ENCODE peak calls at places on chromosomes 7 and 10, in six cellular contexts. P, Z, I, T, M and Q are unnamed samples.

GRCh38 chr7:46369933-46370654 is 449.0 kb upstream of the IGFBP3 start:
- DNase-seq in P (peak), Z (no peak), I (no peak), T (no peak), M (no peak), Q (no peak)

GRCh38 chr10:70657036-70657435 is 15.3 kb upstream of the ADAMTS14 start:
- DNase-seq in P (peak), Z (no peak), I (no peak), T (no peak), M (no peak), Q (no peak)

GRCh38 chr7:127437772-127438330 is 45.3 kb upstream of the ZNF800 start:
- DNase-seq in P (peak), Z (no peak), I (no peak), T (peak), M (no peak), Q (peak)

GRCh38 chr7:55245271-55245723 is 119.8 kb upstream of the LANCL2 start:
- DNase-seq in P (peak), Z (no peak), I (no peak), T (peak), M (no peak), Q (peak)

GRCh38 chr10:1841759-1842158 is 104.4 kb upstream of the ADARB2 start:
- DNase-seq in P (no peak), Z (no peak), I (no peak), T (no peak), M (no peak), Q (no peak)

GRCh38 chr7:27176343-27176731 is 2.2 kb upstream of the HOXA10 start:
- DNase-seq in P (no peak), Z (no peak), I (peak), T (no peak), M (no peak), Q (no peak)

GRCh38 chr10:97024181-97025073 is 161.3 kb downstream of the SLIT1 start:
- DNase-seq in P (peak), Z (no peak), I (no peak), T (peak), M (no peak), Q (peak)

GRCh38 chr7:151410405-151411390 is 860 bp upstream of the WDR86 start:
- DNase-seq in P (no peak), Z (peak), I (peak), T (no peak), M (peak), Q (no peak)

GRCh38 chr7:112160130-112160770 is 45.9 kb downstream of the DOCK4 start:
- DNase-seq in P (peak), Z (no peak), I (no peak), T (peak), M (no peak), Q (no peak)

GRCh38 chr7:129923709-129924108 is 29.1 kb downstream of the UBE2H start:
- DNase-seq in P (peak), Z (no peak), I (no peak), T (peak), M (no peak), Q (no peak)

GRCh38 chr7:154425326-154425725 is 373.1 kb downstream of the DPP6 start:
- DNase-seq in P (no peak), Z (peak), I (no peak), T (no peak), M (no peak), Q (no peak)

GRCh38 chr7:157818701-157819516 is 482.1 kb downstream of the DNAJB6 start:
- DNase-seq in P (no peak), Z (no peak), I (no peak), T (no peak), M (no peak), Q (no peak)

GRCh38 chr10:4673279-4674040 is 152.5 kb upstream of the AKR1E2 start:
- DNase-seq in P (no peak), Z (no peak), I (no peak), T (no peak), M (no peak), Q (no peak)

GRCh38 chr10:63409465-63410027 is 56.2 kb downstream of the JMJD1C start:
- DNase-seq in P (peak), Z (no peak), I (no peak), T (peak), M (no peak), Q (no peak)

GRCh38 chr10:24851595-24851994 is 100.8 kb downstream of the PRTFDC1 start:
- DNase-seq in P (peak), Z (no peak), I (no peak), T (no peak), M (no peak), Q (no peak)

GRCh38 chr7:145692237-145692950 is 424.2 kb upstream of the CNTNAP2 start:
- DNase-seq in P (peak), Z (no peak), I (peak), T (peak), M (no peak), Q (no peak)

GRCh38 chr10:68082815-68083395 is 7.8 kb upstream of the HERC4 start:
- DNase-seq in P (peak), Z (no peak), I (no peak), T (peak), M (no peak), Q (peak)

GRCh38 chr7:29318853-29319718 is 124.5 kb downstream of the CHN2 start:
- DNase-seq in P (no peak), Z (no peak), I (no peak), T (no peak), M (no peak), Q (no peak)

GRCh38 chr10:56082169-56082568 is 278.9 kb downstream of the ZWINT start:
- DNase-seq in P (no peak), Z (no peak), I (no peak), T (no peak), M (no peak), Q (no peak)

GRCh38 chr10:4390219-4390618 is 435.8 kb upstream of the AKR1E2 start:
- DNase-seq in P (no peak), Z (no peak), I (no peak), T (no peak), M (no peak), Q (no peak)

GRCh38 chr10:44411251-44411650 is 26.4 kb upstream of the CXCL12 start:
- DNase-seq in P (no peak), Z (no peak), I (no peak), T (no peak), M (no peak), Q (no peak)

GRCh38 chr10:32256613-32257437 is 90.1 kb downstream of the EPC1 start:
- DNase-seq in P (peak), Z (peak), I (peak), T (peak), M (peak), Q (peak)

DNA sequence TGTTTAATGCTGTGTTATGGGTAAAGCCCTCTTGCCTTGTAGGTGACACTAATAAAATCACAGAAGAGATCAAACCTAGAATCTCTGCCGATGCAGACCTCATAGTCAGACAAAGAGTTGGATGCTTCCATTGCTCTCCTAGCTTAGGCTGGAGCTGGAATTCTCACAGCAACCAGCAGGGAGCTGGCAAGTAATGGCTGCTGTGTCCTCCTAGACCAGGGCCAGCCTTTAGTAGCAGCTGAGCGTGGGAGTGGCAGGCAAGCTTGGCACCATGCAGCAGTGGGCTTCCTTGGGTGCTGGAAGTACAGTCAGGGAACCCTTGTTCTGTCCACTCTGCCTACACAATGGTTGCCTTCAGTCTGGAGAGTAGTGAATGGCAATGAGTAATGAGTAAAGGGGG is 598.3 kb upstream of the GALNT17 start:
- DNase-seq in P (no peak), Z (no peak), I (no peak), T (no peak), M (no peak), Q (no peak)
- H3K14ac ChIP-seq in P (no peak), Z (no peak), I (no peak), T (no peak), M (no peak), Q (no peak)

DNA sequence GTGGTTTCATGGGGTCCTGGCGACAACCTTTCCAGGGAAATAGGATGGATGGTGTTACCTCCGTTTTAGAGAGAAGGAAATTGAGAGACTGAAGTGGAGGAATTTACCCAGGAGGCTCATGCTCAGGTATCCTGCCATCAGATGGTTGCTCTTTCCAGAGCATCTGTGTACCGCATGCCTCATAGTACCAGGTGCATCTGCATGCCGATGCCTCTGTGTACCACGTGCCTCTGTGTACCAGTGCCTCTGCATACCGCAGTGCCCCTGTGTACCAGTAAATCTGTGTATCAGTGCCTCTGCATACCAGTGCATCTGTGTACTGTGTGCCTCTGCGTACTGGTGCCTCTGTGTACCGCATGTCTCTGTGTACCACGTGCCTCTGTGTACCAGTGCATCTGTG is 3.2 kb downstream of the VWA2 start:
- DNase-seq in P (no peak), Z (no peak), I (no peak), T (no peak), M (peak), Q (no peak)
- H3K14ac ChIP-seq in P (no peak), Z (peak), I (no peak), T (no peak), M (no peak), Q (no peak)

GRCh38 chr10:28105561-28105960 is 106.7 kb upstream of the ODAD2 start:
- DNase-seq in P (no peak), Z (no peak), I (no peak), T (no peak), M (no peak), Q (no peak)
- H3K14ac ChIP-seq in P (no peak), Z (no peak), I (no peak), T (no peak), M (no peak), Q (no peak)

DNA sequence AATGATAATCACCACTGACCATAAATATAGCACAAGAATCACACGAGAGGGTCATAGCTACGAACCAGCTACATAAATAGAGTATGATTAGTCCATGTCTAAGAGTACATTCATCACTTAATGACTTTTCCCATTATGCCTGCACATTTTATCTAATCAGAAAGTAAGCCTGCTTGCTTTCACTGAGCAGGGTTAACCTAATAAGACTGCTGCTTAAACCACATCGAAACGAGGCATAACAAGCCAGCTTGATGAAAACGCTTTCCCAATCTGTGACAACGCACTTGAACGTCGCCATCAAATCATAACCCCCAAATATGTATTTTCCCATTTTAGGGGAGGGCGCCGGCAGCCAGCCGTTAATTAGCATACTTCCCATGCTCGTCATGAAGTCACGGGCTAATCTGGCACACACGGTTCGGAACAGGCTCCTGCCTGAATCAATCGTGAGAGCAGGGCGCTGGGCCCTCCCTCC is 71.5 kb downstream of the EBF3 start:
- DNase-seq in P (no peak), Z (no peak), I (no peak), T (no peak), M (no peak), Q (no peak)
- H3K14ac ChIP-seq in P (no peak), Z (no peak), I (no peak), T (no peak), M (no peak), Q (no peak)

DNA sequence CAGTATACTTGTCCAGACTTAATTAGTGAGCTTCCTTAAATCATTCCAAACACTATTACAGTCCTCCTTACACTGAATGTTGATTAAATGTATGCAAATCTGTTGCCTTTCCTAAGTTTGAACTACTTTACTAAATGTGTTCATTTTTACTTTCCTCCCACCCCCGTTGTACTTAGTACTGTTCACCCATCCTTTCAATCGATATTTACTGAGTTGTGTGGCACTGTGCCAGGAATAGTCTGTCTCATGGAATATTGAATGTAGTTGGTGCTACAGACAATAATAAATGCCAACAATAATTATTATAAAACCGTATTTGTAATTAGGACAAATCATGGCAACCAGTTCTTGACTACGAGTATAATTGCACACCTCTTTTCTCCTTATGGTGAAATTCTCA is 335.7 kb downstream of the GPR37 start:
- DNase-seq in P (no peak), Z (no peak), I (no peak), T (no peak), M (no peak), Q (no peak)
- H3K14ac ChIP-seq in P (no peak), Z (no peak), I (no peak), T (no peak), M (no peak), Q (no peak)